ENCODE peak calls at places on chromosome 17, in four cellular contexts. U is AG10803, T is HCT116, L is fibroblast of lung. V is an unnamed sample.

GRCh38 chr17:39404542-39405378 is 3.3 kb upstream of the FBXL20 start:
- DNase-seq in T (no peak), U (peak), L (peak), V (peak)

GRCh38 chr17:29760279-29760721 is 137.6 kb upstream of the CORO6 start:
- DNase-seq in L (peak), T (no peak), U (peak), V (peak)

GRCh38 chr17:74369221-74369620 is 1.9 kb downstream of the GPR142 start:
- DNase-seq in T (no peak), L (no peak), U (no peak), V (no peak)

GRCh38 chr17:77131919-77132318 is 8.8 kb upstream of the SEC14L1 start:
- DNase-seq in U (peak), L (no peak), T (no peak), V (no peak)

GRCh38 chr17:692116-692515 is 22.5 kb downstream of the VPS53 start:
- DNase-seq in U (peak), L (peak), T (no peak), V (peak)

GRCh38 chr17:57911834-57912673 is 43.2 kb downstream of the CUEDC1 start:
- DNase-seq in L (peak), U (peak), T (peak), V (peak)

GRCh38 chr17:35448214-35448898 is at the start of gene SLFN13:
- DNase-seq in L (peak), U (peak), T (no peak), V (peak)

GRCh38 chr17:77107506-77108433 is 33.0 kb upstream of the SEC14L1 start:
- DNase-seq in T (no peak), U (peak), L (peak), V (no peak)

GRCh38 chr17:614637-615546 is 99.7 kb downstream of the VPS53 start:
- DNase-seq in T (no peak), U (no peak), L (no peak), V (no peak)

GRCh38 chr17:65857713-65858112 is 296.3 kb upstream of the AXIN2 start:
- DNase-seq in U (peak), T (no peak), L (no peak), V (no peak)

GRCh38 chr17:7294614-7295153 is at the start of gene YBX2:
- DNase-seq in U (no peak), L (no peak), T (peak), V (no peak)

GRCh38 chr17:34981538-34982241 is 1.4 kb downstream of the LIG3 start:
- DNase-seq in U (peak), L (peak), T (no peak), V (peak)

GRCh38 chr17:7818746-7819645 is 15.0 kb upstream of the KDM6B start:
- DNase-seq in L (no peak), T (no peak), U (no peak), V (no peak)

GRCh38 chr17:46889519-46889918 is 33.4 kb upstream of the GOSR2 start:
- DNase-seq in U (no peak), L (no peak), T (no peak), V (no peak)

GRCh38 chr17:81542431-81543338 is 9.5 kb downstream of the FAAP100 start:
- DNase-seq in T (no peak), U (no peak), L (no peak), V (no peak)

GRCh38 chr17:29390856-29391631 is 881 bp downstream of the TAOK1 start:
- DNase-seq in T (no peak), U (peak), L (peak), V (peak)

GRCh38 chr17:72554508-72554907 is 433.7 kb downstream of the SOX9 start:
- DNase-seq in L (no peak), T (no peak), U (no peak), V (no peak)

GRCh38 chr17:73986641-73987177 is 216.8 kb upstream of the RPL38 start:
- DNase-seq in T (no peak), L (no peak), U (no peak), V (no peak)

GRCh38 chr17:40485851-40486512 is 15.4 kb downstream of the TNS4 start:
- DNase-seq in L (peak), T (peak), U (peak), V (peak)

GRCh38 chr17:57875109-57876022 is 25.5 kb upstream of the MRPS23 start:
- DNase-seq in U (peak), L (peak), T (peak), V (peak)

GRCh38 chr17:68440526-68440925 is 16.8 kb downstream of the WIPI1 start:
- DNase-seq in T (no peak), L (no peak), U (no peak), V (no peak)

GRCh38 chr17:54559883-54560282 is 340.8 kb upstream of the TOM1L1 start:
- DNase-seq in U (no peak), L (no peak), T (no peak), V (no peak)

GRCh38 chr17:82008941-82009405 is 13.7 kb downstream of the CENPX start:
- DNase-seq in T (no peak), L (no peak), U (no peak), V (no peak)

GRCh38 chr17:312476-313148 is 40.0 kb downstream of the RPH3AL start:
- DNase-seq in L (no peak), T (no peak), U (no peak), V (no peak)

GRCh38 chr17:43952724-43953666 is 745 bp downstream of the PYY start:
- DNase-seq in T (no peak), U (no peak), L (no peak), V (no peak)

GRCh38 chr17:40486513-40487370 is 14.7 kb downstream of the TNS4 start:
- DNase-seq in T (peak), L (peak), U (peak), V (peak)

GRCh38 chr17:67475161-67475887 is 98.2 kb downstream of the PITPNC1 start:
- DNase-seq in U (peak), L (peak), T (peak), V (peak)

GRCh38 chr17:15265131-15265530 is at the start of gene PMP22:
- DNase-seq in U (no peak), T (no peak), L (no peak), V (no peak)
- H3K4me3 ChIP-seq in U (peak), T (no peak), L (peak), V (no peak)

DNA sequence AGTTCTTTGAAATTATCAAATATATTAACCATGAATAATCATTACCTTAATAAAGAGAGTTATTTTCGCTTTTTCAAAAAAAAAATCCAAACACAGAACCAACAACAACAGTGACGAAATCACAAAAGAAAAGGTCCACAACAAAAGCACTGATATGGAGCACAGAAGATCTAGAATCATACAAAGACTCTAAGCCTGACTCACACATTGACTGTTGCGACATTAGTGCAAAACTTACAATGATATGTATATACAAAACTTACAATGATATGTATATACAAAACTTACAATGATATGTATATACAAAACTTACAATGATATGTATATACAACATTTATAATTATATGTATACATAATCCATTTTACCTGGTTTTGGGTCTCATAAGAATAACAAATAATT is 117.7 kb downstream of the USP22 start:
- DNase-seq in L (no peak), U (no peak), T (no peak), V (no peak)
- H3K4me3 ChIP-seq in L (no peak), U (no peak), T (no peak), V (no peak)

DNA sequence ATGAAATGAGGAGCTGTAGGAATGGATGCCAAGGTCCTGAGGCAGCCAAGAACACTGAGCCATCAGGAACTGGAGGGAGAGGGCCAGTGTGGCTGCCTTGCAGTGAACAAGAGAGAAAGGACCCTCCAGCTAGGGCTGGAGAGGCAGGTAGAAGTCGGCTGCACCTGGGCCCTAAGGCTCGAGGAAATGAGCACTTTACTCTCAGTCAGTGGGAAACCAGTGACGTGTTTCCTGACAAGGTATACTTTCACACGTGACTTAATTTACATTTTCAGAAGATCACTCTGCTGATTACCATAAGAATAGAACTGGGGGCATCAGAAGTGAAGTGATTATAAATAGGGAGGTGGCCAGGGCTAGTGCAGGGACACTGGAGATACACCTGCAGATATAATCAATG is 115.2 kb downstream of the C17orf67 start:
- DNase-seq in T (no peak), U (no peak), L (no peak), V (no peak)
- H3K4me3 ChIP-seq in T (no peak), U (no peak), L (no peak), V (no peak)

GRCh38 chr17:60304502-60304901 is 87.4 kb downstream of the USP32 start:
- DNase-seq in T (no peak), L (no peak), U (no peak), V (no peak)

GRCh38 chr17:60301644-60302043 is 90.3 kb downstream of the USP32 start:
- DNase-seq in T (no peak), L (no peak), U (no peak), V (no peak)

GRCh38 chr17:60300949-60301348 is 91.0 kb downstream of the USP32 start:
- DNase-seq in U (no peak), T (no peak), L (no peak), V (no peak)

GRCh38 chr17:60303406-60304099 is 88.4 kb downstream of the USP32 start:
- DNase-seq in U (no peak), L (no peak), T (no peak), V (no peak)

GRCh38 chr17:60305141-60305540 is 86.8 kb downstream of the USP32 start:
- DNase-seq in L (no peak), U (no peak), T (no peak), V (no peak)
- H3K4me3 ChIP-seq in L (no peak), U (no peak), T (no peak), V (no peak)

DNA sequence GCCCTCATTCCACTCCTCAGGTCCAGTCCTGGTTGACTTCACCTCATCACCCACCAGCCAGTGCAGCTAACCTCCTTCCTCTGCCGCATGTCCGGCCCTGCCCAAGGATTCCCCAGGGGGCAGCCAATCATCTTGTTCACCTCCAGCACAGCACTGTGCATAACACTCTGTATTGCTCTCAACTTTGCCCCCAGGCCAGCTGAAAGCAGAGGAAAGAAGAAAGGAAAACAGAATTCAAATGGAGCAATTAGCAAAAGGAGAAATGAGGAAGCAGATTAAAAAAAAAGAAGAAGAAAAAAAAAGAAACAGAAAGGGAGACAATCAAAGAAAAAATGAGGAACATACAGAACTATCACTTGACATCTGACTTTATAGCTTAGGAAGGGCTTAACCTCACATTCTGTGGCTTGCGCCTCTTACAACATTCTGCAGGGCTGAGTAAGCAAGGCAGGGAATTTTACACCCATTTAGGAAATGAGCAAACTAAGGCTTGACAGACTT is 26.1 kb downstream of the GAS7 start:
- DNase-seq in T (no peak), L (no peak), U (peak), V (no peak)
- H3K4me3 ChIP-seq in T (no peak), L (no peak), U (no peak), V (no peak)

DNA sequence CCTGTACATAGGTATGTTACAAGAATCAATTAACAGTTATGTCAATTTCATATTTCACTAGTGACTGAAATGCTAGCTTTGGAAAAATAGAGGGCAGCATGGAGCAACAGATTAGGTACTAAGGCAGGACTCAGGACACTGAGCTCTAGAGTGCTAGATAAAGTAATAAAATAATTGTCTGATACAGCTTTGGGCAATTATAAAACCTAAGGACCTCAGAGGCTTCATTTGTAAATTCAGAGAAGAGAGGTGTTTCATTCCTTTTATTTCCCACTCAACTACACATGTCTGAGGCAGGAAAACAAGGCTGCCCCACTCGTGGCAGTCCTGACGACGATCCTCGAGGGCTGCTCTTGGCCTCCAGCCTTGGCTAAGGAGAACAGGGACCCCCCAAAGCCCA is 81.5 kb downstream of the CA4 start:
- DNase-seq in L (peak), U (peak), T (peak), V (peak)
- H3K4me3 ChIP-seq in L (no peak), U (no peak), T (no peak), V (no peak)